ENCODE peak calls at places on chromosomes 6 and 20, in ten cellular contexts. E is PC-3, Q is prostate gland, G is heart right ventricle, C is astrocyte, Z is RWPE2, V is uterus, N is upper lobe of right lung, T is cardiac muscle cell, R is transverse colon. D is an unnamed sample.

GRCh38 chr6:19465760-19466159 is 371.4 kb upstream of the ID4 start:
- DNase-seq in E (peak; percentile 96), Q (peak; percentile 50), G (no peak), C (peak; percentile 66), Z (no peak), V (peak; percentile 29), N (no peak), T (no peak), R (no peak), D (peak; percentile 37)

GRCh38 chr6:168574699-168575195 is 133.8 kb downstream of the SMOC2 start:
- DNase-seq in E (no peak), Q (peak; percentile 50), G (no peak), C (no peak), Z (no peak), V (peak; percentile 93), N (no peak), T (peak; percentile 17), R (peak; percentile 64), D (no peak)

GRCh38 chr20:58417418-58417817 is 28.4 kb downstream of the VAPB start:
- DNase-seq in E (no peak), Q (no peak), G (no peak), C (no peak), Z (no peak), V (no peak), N (no peak), T (no peak), R (no peak), D (no peak)

GRCh38 chr6:89022747-89023289 is 57.7 kb upstream of the PNRC1 start:
- DNase-seq in E (peak; percentile 55), Q (peak; percentile 39), G (no peak), C (peak; percentile 80), Z (no peak), V (no peak), N (no peak), T (no peak), R (no peak), D (no peak)

GRCh38 chr20:21513181-21513663 is 642 bp downstream of the NKX2-2 start:
- DNase-seq in E (no peak), Q (no peak), G (no peak), C (no peak), Z (no peak), V (no peak), N (no peak), T (no peak), R (no peak), D (no peak)

GRCh38 chr6:168097221-168097620 is 18.2 kb upstream of the FRMD1 start:
- DNase-seq in E (no peak), Q (no peak), G (no peak), C (no peak), Z (peak; percentile 41), V (no peak), N (no peak), T (no peak), R (no peak), D (no peak)

GRCh38 chr6:46815130-46815529 is 21.9 kb downstream of the MEP1A start:
- DNase-seq in E (peak; percentile 33), Q (no peak), G (no peak), C (no peak), Z (peak; percentile 77), V (no peak), N (no peak), T (no peak), R (peak; percentile 67), D (no peak)

GRCh38 chr6:25013249-25013648 is 77.5 kb upstream of the RIPOR2 start:
- DNase-seq in E (no peak), Q (no peak), G (no peak), C (no peak), Z (no peak), V (no peak), N (no peak), T (no peak), R (no peak), D (no peak)

GRCh38 chr6:111715321-111715720 is 109.6 kb upstream of the TRAF3IP2 start:
- DNase-seq in E (no peak), Q (no peak), G (no peak), C (no peak), Z (no peak), V (no peak), N (no peak), T (no peak), R (no peak), D (no peak)

GRCh38 chr20:10469599-10469998 is 34.5 kb downstream of the SLX4IP start:
- DNase-seq in E (peak; percentile 87), Q (peak; percentile 85), G (peak; percentile 61), C (peak; percentile 69), Z (no peak), V (peak; percentile 73), N (no peak), T (peak; percentile 62), R (peak; percentile 60), D (peak; percentile 88)

GRCh38 chr20:6636209-6637159 is 131.0 kb upstream of the BMP2 start:
- DNase-seq in E (peak; percentile 82), Q (peak; percentile 43), G (peak; percentile 45), C (peak; percentile 58), Z (no peak), V (peak; percentile 17), N (no peak), T (peak; percentile 71), R (peak; percentile 31), D (peak; percentile 69)

GRCh38 chr6:144583614-144583954 is 298.4 kb downstream of the UTRN start:
- DNase-seq in E (no peak), Q (no peak), G (no peak), C (no peak), Z (no peak), V (no peak), N (no peak), T (no peak), R (no peak), D (no peak)

GRCh38 chr20:31260326-31260932 is 3.0 kb downstream of the DEFB115 start:
- DNase-seq in E (peak; percentile 49), Q (no peak), G (no peak), C (no peak), Z (no peak), V (no peak), N (no peak), T (no peak), R (no peak), D (no peak)

GRCh38 chr6:140462495-140463311 is 1088.3 kb upstream of the CITED2 start:
- DNase-seq in E (peak; percentile 95), Q (peak; percentile 66), G (no peak), C (peak; percentile 36), Z (no peak), V (no peak), N (no peak), T (no peak), R (peak; percentile 8), D (no peak)

GRCh38 chr6:169830876-169831275 is 79.5 kb downstream of the ERMARD start:
- DNase-seq in E (peak; percentile 8), Q (no peak), G (no peak), C (no peak), Z (no peak), V (no peak), N (peak; percentile 49), T (no peak), R (no peak), D (no peak)

GRCh38 chr6:93789532-93789931 is 370.2 kb upstream of the EPHA7 start:
- DNase-seq in E (no peak), Q (no peak), G (no peak), C (no peak), Z (no peak), V (no peak), N (no peak), T (no peak), R (no peak), D (no peak)

GRCh38 chr6:170446841-170447560 is 106.1 kb downstream of the PSMB1 start:
- DNase-seq in E (no peak), Q (no peak), G (peak; percentile 3), C (no peak), Z (no peak), V (no peak), N (peak; percentile 52), T (no peak), R (no peak), D (no peak)

GRCh38 chr20:46568570-46569129 is 18.2 kb upstream of the OCSTAMP start:
- DNase-seq in E (peak; percentile 77), Q (peak; percentile 87), G (peak; percentile 91), C (peak; percentile 36), Z (peak; percentile 84), V (peak; percentile 65), N (peak; percentile 86), T (peak; percentile 44), R (peak; percentile 69), D (peak; percentile 61)

GRCh38 chr20:58362970-58363369 is 26.1 kb upstream of the VAPB start:
- DNase-seq in E (no peak), Q (no peak), G (no peak), C (no peak), Z (no peak), V (no peak), N (no peak), T (no peak), R (no peak), D (no peak)

GRCh38 chr6:1885576-1886003 is 275.9 kb downstream of the FOXC1 start:
- DNase-seq in E (no peak), Q (no peak), G (no peak), C (peak; percentile 10), Z (no peak), V (no peak), N (no peak), T (peak; percentile 15), R (no peak), D (peak; percentile 71)
- H3K4me3 ChIP-seq in E (no peak overlapping the region), Q (no peak overlapping the region), G (no peak overlapping the region), C (peak overlapping the region; percentile 11), Z (no peak overlapping the region), V (no peak overlapping the region), N (no peak overlapping the region), T (no peak overlapping the region), R (no peak overlapping the region), D (peak overlapping the region; percentile 18)

GRCh38 chr6:33688451-33689147 is 22.9 kb downstream of the UQCC2 start:
- DNase-seq in E (no peak), Q (no peak), G (no peak), C (no peak), Z (peak; percentile 49), V (no peak), N (no peak), T (no peak), R (no peak), D (no peak)
- H3K36me3 ChIP-seq in E (peaks cover 36% of the 10 kb centered on the region), Q (peaks cover 24% of the 10 kb centered on the region), G (peaks cover 97% of the 10 kb centered on the region), C (no peaks in the 10 kb centered on the region), Z (peaks cover 91% of the 10 kb centered on the region), V (no peaks in the 10 kb centered on the region), N (peaks cover 85% of the 10 kb centered on the region), T (no peaks in the 10 kb centered on the region), R (no peaks in the 10 kb centered on the region), D (no peaks in the 10 kb centered on the region)

DNA sequence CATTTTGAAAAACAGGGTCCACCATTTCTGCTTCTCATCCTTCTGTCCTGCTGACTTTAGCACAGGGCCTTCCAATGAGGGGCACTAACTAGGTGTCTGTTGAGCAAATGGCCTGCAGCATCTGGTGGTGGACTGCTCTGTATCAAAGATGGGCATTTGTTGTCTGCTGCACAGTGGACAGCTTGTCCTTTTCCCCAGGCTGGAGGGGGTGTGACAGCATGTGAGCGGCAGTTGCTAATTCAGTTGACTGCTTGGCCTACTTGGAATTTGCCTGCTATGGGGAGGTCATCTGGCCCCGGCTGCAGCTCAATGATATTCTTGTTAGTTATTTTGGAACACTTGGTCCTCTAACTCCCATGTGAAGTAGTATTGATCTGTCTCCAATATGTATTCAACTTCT is 93.7 kb downstream of the SH3BGRL2 start:
- DNase-seq in E (no peak), Q (no peak), G (peak; percentile 8), C (no peak), Z (no peak), V (no peak), N (no peak), T (no peak), R (no peak), D (no peak)
- TF ChIP-seq CTCF in E (no peak), Q (no peak), G (no peak), C (no peak), Z (no peak), V (no peak), N (no peak), T (no peak), R (no peak), D (no peak)

GRCh38 chr20:437787-438486 is 24.4 kb downstream of the TBC1D20 start:
- DNase-seq in E (no peak), Q (no peak), G (no peak), C (no peak), Z (no peak), V (no peak), N (no peak), T (no peak), R (no peak), D (no peak)
- H3K4me3 ChIP-seq in E (no peak overlapping the region), Q (no peak overlapping the region), G (peak overlapping the region; percentile 28), C (no peak overlapping the region), Z (no peak overlapping the region), V (no peak overlapping the region), N (no peak overlapping the region), T (no peak overlapping the region), R (no peak overlapping the region), D (no peak overlapping the region)